ENCODE peak calls at places on chromosomes 5 and 9, in four cellular contexts. C is AG09319; I is stimulated activated CD4-positive, alpha-beta T cell treated with anti-CD3 and anti-CD28 coated beads, Interleukin-2, amount 100 ng/mL, for 24 hours; X is NCI-H146. L is an unnamed sample.

GRCh38 chr9:120383611-120383998 is 196.4 kb downstream of the CDK5RAP2 start:
- DNase-seq in I (no peak), X (no peak), C (no peak), L (no peak)

GRCh38 chr5:72785796-72786195 is 30.7 kb upstream of the TNPO1 start:
- DNase-seq in X (no peak), C (no peak), I (no peak), L (no peak)

GRCh38 chr5:139655727-139656271 is 7.7 kb downstream of the CXXC5 start:
- DNase-seq in X (no peak), I (no peak), C (no peak), L (no peak)

GRCh38 chr9:129280236-129281231 is 102.5 kb upstream of the IER5L start:
- DNase-seq in C (no peak), X (no peak), I (peak; percentile 14), L (no peak)

GRCh38 chr5:139710370-139711066 is 62.4 kb downstream of the CXXC5 start:
- DNase-seq in X (peak; percentile 60), C (no peak), I (peak; percentile 52), L (no peak)

GRCh38 chr9:135039916-135040645 is 47.4 kb upstream of the OLFM1 start:
- DNase-seq in I (no peak), X (no peak), C (no peak), L (no peak)

GRCh38 chr9:132166599-132166998 is 4.7 kb downstream of the NTNG2 start:
- DNase-seq in C (no peak), I (no peak), X (peak; percentile 26), L (no peak)

GRCh38 chr5:141121563-141121962 is at the start of gene PCDHB4:
- DNase-seq in X (peak; percentile 1), C (no peak), I (no peak), L (no peak)

GRCh38 chr9:126587187-126588185 is 26.2 kb upstream of the LMX1B start:
- DNase-seq in X (no peak), I (no peak), C (no peak), L (no peak)

GRCh38 chr5:36422957-36423356 is 121.3 kb upstream of the RANBP3L start:
- DNase-seq in C (no peak), X (no peak), I (no peak), L (no peak)

GRCh38 chr5:33794550-33795300 is 97.1 kb downstream of the ADAMTS12 start:
- DNase-seq in C (no peak), I (no peak), X (no peak), L (no peak)